ENCODE peak calls at places on chromosomes 12 and 14, in eight cellular contexts. One of them, this sample, is unnamed.

GRCh38 chr12:27424631-27425230 is 21.8 kb upstream of the SMCO2 start:
- DNase-seq in stomach: no peak
- DNase-seq in dorsolateral prefrontal cortex: no peak
- DNase-seq in Peyer's patch: no peak
- DNase-seq in heart left ventricle: peak; percentile 28
- DNase-seq in brain microvascular endothelial cell: peak; percentile 47
- DNase-seq in neural progenitor cell: peak; percentile 41
- DNase-seq in hepatocyte: peak; percentile 58
- DNase-seq in this sample: peak; percentile 31

GRCh38 chr12:3127832-3128231 is 50.7 kb downstream of the TSPAN9 start:
- DNase-seq in stomach: no peak
- DNase-seq in dorsolateral prefrontal cortex: no peak
- DNase-seq in Peyer's patch: no peak
- DNase-seq in heart left ventricle: no peak
- DNase-seq in brain microvascular endothelial cell: peak; percentile 46
- DNase-seq in neural progenitor cell: no peak
- DNase-seq in hepatocyte: no peak
- DNase-seq in this sample: no peak

GRCh38 chr14:26528415-26529182 is 69.2 kb downstream of the NOVA1 start:
- DNase-seq in stomach: no peak
- DNase-seq in dorsolateral prefrontal cortex: no peak
- DNase-seq in Peyer's patch: no peak
- DNase-seq in heart left ventricle: peak; percentile 56
- DNase-seq in brain microvascular endothelial cell: no peak
- DNase-seq in neural progenitor cell: no peak
- DNase-seq in hepatocyte: no peak
- DNase-seq in this sample: no peak

GRCh38 chr14:60656755-60657608 is 7.7 kb upstream of the SIX1 start:
- DNase-seq in stomach: peak; percentile 59
- DNase-seq in dorsolateral prefrontal cortex: no peak
- DNase-seq in Peyer's patch: peak; percentile 54
- DNase-seq in heart left ventricle: peak; percentile 49
- DNase-seq in brain microvascular endothelial cell: no peak
- DNase-seq in neural progenitor cell: peak; percentile 90
- DNase-seq in hepatocyte: peak; percentile 68
- DNase-seq in this sample: peak; percentile 72

GRCh38 chr12:95218852-95219171 is 1.2 kb downstream of the VEZT start:
- DNase-seq in stomach: no peak
- DNase-seq in dorsolateral prefrontal cortex: no peak
- DNase-seq in Peyer's patch: peak; percentile 56
- DNase-seq in heart left ventricle: no peak
- DNase-seq in brain microvascular endothelial cell: no peak
- DNase-seq in neural progenitor cell: peak; percentile 15
- DNase-seq in hepatocyte: no peak
- DNase-seq in this sample: no peak

GRCh38 chr12:71282020-71282419 is 124.2 kb upstream of the TSPAN8 start:
- DNase-seq in stomach: no peak
- DNase-seq in dorsolateral prefrontal cortex: no peak
- DNase-seq in Peyer's patch: no peak
- DNase-seq in heart left ventricle: no peak
- DNase-seq in brain microvascular endothelial cell: no peak
- DNase-seq in neural progenitor cell: peak; percentile 36
- DNase-seq in hepatocyte: no peak
- DNase-seq in this sample: no peak

GRCh38 chr12:6945613-6946012 is 1.8 kb downstream of the C12orf57 start:
- DNase-seq in stomach: no peak
- DNase-seq in dorsolateral prefrontal cortex: no peak
- DNase-seq in Peyer's patch: no peak
- DNase-seq in heart left ventricle: no peak
- DNase-seq in brain microvascular endothelial cell: no peak
- DNase-seq in neural progenitor cell: no peak
- DNase-seq in hepatocyte: no peak
- DNase-seq in this sample: no peak

GRCh38 chr12:45948546-45948945 is 41.8 kb downstream of the SCAF11 start:
- DNase-seq in stomach: no peak
- DNase-seq in dorsolateral prefrontal cortex: no peak
- DNase-seq in Peyer's patch: no peak
- DNase-seq in heart left ventricle: no peak
- DNase-seq in brain microvascular endothelial cell: no peak
- DNase-seq in neural progenitor cell: no peak
- DNase-seq in hepatocyte: no peak
- DNase-seq in this sample: no peak

GRCh38 chr12:57896437-57897201 is 44.7 kb upstream of the ATP23 start:
- DNase-seq in stomach: peak; percentile 61
- DNase-seq in dorsolateral prefrontal cortex: peak; percentile 79
- DNase-seq in Peyer's patch: peak; percentile 39
- DNase-seq in heart left ventricle: peak; percentile 90
- DNase-seq in brain microvascular endothelial cell: peak; percentile 35
- DNase-seq in neural progenitor cell: peak; percentile 78
- DNase-seq in hepatocyte: peak; percentile 82
- DNase-seq in this sample: peak; percentile 100

GRCh38 chr14:87066221-87066817 is 926.7 kb downstream of the GALC start:
- DNase-seq in stomach: no peak
- DNase-seq in dorsolateral prefrontal cortex: no peak
- DNase-seq in Peyer's patch: no peak
- DNase-seq in heart left ventricle: no peak
- DNase-seq in brain microvascular endothelial cell: no peak
- DNase-seq in neural progenitor cell: no peak
- DNase-seq in hepatocyte: no peak
- DNase-seq in this sample: no peak

DNA sequence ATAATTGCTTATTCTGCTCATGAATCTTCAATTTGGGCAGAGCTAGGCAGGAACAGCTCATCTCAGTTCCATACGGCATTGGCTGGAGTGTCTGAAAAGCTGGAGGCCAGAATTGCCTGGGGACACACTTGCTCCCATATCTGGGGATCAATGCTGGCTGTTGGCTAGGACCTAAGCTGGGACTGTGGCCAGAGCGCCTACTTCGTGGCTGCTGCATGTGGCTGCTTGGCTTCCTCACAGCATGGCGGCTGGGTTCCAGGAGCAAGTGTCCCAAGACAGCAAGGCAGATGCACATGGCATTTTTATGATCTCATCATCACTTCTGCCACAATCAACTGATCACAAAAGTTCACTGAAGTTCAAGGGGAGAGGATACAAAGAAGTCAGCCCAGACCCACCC is 200.2 kb downstream of the TTC8 start:
- DNase-seq in stomach: no peak
- DNase-seq in dorsolateral prefrontal cortex: no peak
- DNase-seq in Peyer's patch: no peak
- DNase-seq in heart left ventricle: no peak
- DNase-seq in brain microvascular endothelial cell: no peak
- DNase-seq in neural progenitor cell: no peak
- DNase-seq in hepatocyte: no peak
- DNase-seq in this sample: no peak
- H3K27me3 ChIP-seq in stomach: peaks cover 56% of the 10 kb centered on the region
- H3K27me3 ChIP-seq in dorsolateral prefrontal cortex: no peaks in the 10 kb centered on the region
- H3K27me3 ChIP-seq in Peyer's patch: no peaks in the 10 kb centered on the region
- H3K27me3 ChIP-seq in heart left ventricle: peaks cover 67% of the 10 kb centered on the region
- H3K27me3 ChIP-seq in brain microvascular endothelial cell: no peaks in the 10 kb centered on the region
- H3K27me3 ChIP-seq in neural progenitor cell: peaks cover 57% of the 10 kb centered on the region
- H3K27me3 ChIP-seq in hepatocyte: peaks cover 14% of the 10 kb centered on the region
- H3K27me3 ChIP-seq in this sample: no peaks in the 10 kb centered on the region

GRCh38 chr14:35855886-35856481 is 29.8 kb downstream of the BRMS1L start:
- DNase-seq in stomach: no peak
- DNase-seq in dorsolateral prefrontal cortex: no peak
- DNase-seq in Peyer's patch: no peak
- DNase-seq in heart left ventricle: no peak
- DNase-seq in brain microvascular endothelial cell: no peak
- DNase-seq in neural progenitor cell: no peak
- DNase-seq in hepatocyte: no peak
- DNase-seq in this sample: no peak
- H3K4me3 ChIP-seq in stomach: no peak overlapping the region
- H3K4me3 ChIP-seq in dorsolateral prefrontal cortex: no peak overlapping the region
- H3K4me3 ChIP-seq in Peyer's patch: no peak overlapping the region
- H3K4me3 ChIP-seq in heart left ventricle: no peak overlapping the region
- H3K4me3 ChIP-seq in brain microvascular endothelial cell: no peak overlapping the region
- H3K4me3 ChIP-seq in neural progenitor cell: no peak overlapping the region
- H3K4me3 ChIP-seq in hepatocyte: no peak overlapping the region
- H3K4me3 ChIP-seq in this sample: no peak overlapping the region

DNA sequence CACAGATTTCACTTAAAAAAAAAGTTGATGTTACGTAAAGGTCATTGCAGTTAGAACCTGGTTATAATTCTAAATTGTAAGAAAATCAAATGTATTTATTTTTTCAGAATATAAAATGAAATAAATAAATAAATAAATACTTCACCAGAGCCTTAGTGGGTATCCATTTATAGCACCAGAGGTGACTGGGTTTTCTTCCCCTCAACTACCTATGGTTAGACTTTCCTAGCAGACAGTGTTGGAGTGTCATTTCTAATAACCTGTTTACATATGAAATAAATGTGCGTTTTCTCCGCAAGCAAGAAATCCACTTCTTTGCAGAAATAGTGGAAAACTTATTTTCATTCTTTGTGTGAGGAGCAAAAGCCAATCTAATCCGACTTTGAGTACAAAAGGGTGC is 3.3 kb upstream of the MYF5 start:
- DNase-seq in stomach: no peak
- DNase-seq in dorsolateral prefrontal cortex: no peak
- DNase-seq in Peyer's patch: no peak
- DNase-seq in heart left ventricle: no peak
- DNase-seq in brain microvascular endothelial cell: no peak
- DNase-seq in neural progenitor cell: no peak
- DNase-seq in hepatocyte: no peak
- DNase-seq in this sample: no peak
- H3K27me3 ChIP-seq in stomach: peaks cover 70% of the 10 kb centered on the region
- H3K27me3 ChIP-seq in dorsolateral prefrontal cortex: peaks cover 61% of the 10 kb centered on the region
- H3K27me3 ChIP-seq in Peyer's patch: peaks cover 4% of the 10 kb centered on the region
- H3K27me3 ChIP-seq in heart left ventricle: peaks cover 42% of the 10 kb centered on the region
- H3K27me3 ChIP-seq in brain microvascular endothelial cell: no peaks in the 10 kb centered on the region
- H3K27me3 ChIP-seq in neural progenitor cell: peaks cover 77% of the 10 kb centered on the region
- H3K27me3 ChIP-seq in hepatocyte: peaks cover 67% of the 10 kb centered on the region
- H3K27me3 ChIP-seq in this sample: peaks cover 4% of the 10 kb centered on the region

DNA sequence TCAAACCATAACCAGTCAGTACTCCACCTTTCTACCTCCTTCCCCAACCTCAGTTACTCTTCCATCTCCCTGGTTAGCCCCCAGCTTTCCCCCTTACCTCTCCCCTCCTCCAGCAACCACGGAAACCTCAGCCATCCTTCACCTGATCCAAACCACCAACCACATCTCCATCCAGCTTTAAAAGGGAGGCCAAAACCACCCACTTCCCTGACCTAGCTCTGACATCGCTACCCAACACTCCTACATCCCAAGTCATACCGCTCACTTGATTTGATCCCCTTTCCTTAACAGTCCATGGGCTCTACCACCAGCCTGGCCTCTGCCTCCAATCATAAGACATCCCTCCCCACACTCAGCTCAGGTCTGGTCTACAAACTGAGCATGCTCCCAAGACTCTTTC is 1.5 kb downstream of the RAB35 start:
- DNase-seq in stomach: no peak
- DNase-seq in dorsolateral prefrontal cortex: no peak
- DNase-seq in Peyer's patch: no peak
- DNase-seq in heart left ventricle: no peak
- DNase-seq in brain microvascular endothelial cell: no peak
- DNase-seq in neural progenitor cell: no peak
- DNase-seq in hepatocyte: no peak
- DNase-seq in this sample: no peak
- H3K4me3 ChIP-seq in stomach: peak overlapping the region; percentile 78
- H3K4me3 ChIP-seq in dorsolateral prefrontal cortex: peak overlapping the region; percentile 89
- H3K4me3 ChIP-seq in Peyer's patch: peak overlapping the region; percentile 86
- H3K4me3 ChIP-seq in heart left ventricle: peak overlapping the region; percentile 90
- H3K4me3 ChIP-seq in brain microvascular endothelial cell: peak overlapping the region; percentile 91
- H3K4me3 ChIP-seq in neural progenitor cell: peak overlapping the region; percentile 83
- H3K4me3 ChIP-seq in hepatocyte: no peak overlapping the region
- H3K4me3 ChIP-seq in this sample: peak overlapping the region; percentile 73

GRCh38 chr12:54018608-54018984 is 9.6 kb upstream of the HOXC6 start:
- DNase-seq in stomach: no peak
- DNase-seq in dorsolateral prefrontal cortex: no peak
- DNase-seq in Peyer's patch: no peak
- DNase-seq in heart left ventricle: no peak
- DNase-seq in brain microvascular endothelial cell: no peak
- DNase-seq in neural progenitor cell: no peak
- DNase-seq in hepatocyte: no peak
- DNase-seq in this sample: peak; percentile 81
- H3K27me3 ChIP-seq in stomach: peaks cover 100% of the 10 kb centered on the region
- H3K27me3 ChIP-seq in dorsolateral prefrontal cortex: peaks cover 96% of the 10 kb centered on the region
- H3K27me3 ChIP-seq in Peyer's patch: peaks cover 15% of the 10 kb centered on the region
- H3K27me3 ChIP-seq in heart left ventricle: peaks cover 90% of the 10 kb centered on the region
- H3K27me3 ChIP-seq in brain microvascular endothelial cell: peaks cover 83% of the 10 kb centered on the region
- H3K27me3 ChIP-seq in neural progenitor cell: peaks cover 100% of the 10 kb centered on the region
- H3K27me3 ChIP-seq in hepatocyte: peaks cover 82% of the 10 kb centered on the region
- H3K27me3 ChIP-seq in this sample: no peaks in the 10 kb centered on the region

DNA sequence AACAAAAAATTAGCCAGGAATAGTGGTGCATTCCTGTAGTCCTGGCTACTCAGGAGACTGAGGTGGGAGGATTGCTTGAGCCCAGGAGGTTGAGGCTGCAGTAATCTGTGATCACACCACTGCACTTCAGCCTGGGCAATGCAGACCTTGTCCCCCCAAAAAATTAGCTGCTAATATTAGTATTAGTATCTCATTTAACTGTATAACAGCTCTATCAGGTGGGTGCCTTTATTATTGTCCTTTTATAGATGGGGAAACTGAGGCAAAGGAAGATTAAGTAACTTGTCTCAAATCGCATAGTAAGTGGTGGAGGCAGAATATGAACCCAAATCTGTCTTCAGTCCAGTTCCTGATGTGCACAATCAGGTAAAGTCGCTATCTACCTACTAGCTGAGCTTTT is 142.3 kb upstream of the CRY1 start:
- DNase-seq in stomach: no peak
- DNase-seq in dorsolateral prefrontal cortex: no peak
- DNase-seq in Peyer's patch: no peak
- DNase-seq in heart left ventricle: no peak
- DNase-seq in brain microvascular endothelial cell: no peak
- DNase-seq in neural progenitor cell: no peak
- DNase-seq in hepatocyte: no peak
- DNase-seq in this sample: no peak
- H3K4me3 ChIP-seq in stomach: no peak overlapping the region
- H3K4me3 ChIP-seq in dorsolateral prefrontal cortex: no peak overlapping the region
- H3K4me3 ChIP-seq in Peyer's patch: no peak overlapping the region
- H3K4me3 ChIP-seq in heart left ventricle: no peak overlapping the region
- H3K4me3 ChIP-seq in brain microvascular endothelial cell: no peak overlapping the region
- H3K4me3 ChIP-seq in neural progenitor cell: no peak overlapping the region
- H3K4me3 ChIP-seq in hepatocyte: no peak overlapping the region
- H3K4me3 ChIP-seq in this sample: no peak overlapping the region

GRCh38 chr12:108004368-108004767 is 124.7 kb upstream of the WSCD2 start:
- DNase-seq in stomach: no peak
- DNase-seq in dorsolateral prefrontal cortex: no peak
- DNase-seq in Peyer's patch: no peak
- DNase-seq in heart left ventricle: no peak
- DNase-seq in brain microvascular endothelial cell: no peak
- DNase-seq in neural progenitor cell: peak; percentile 71
- DNase-seq in hepatocyte: peak; percentile 57
- DNase-seq in this sample: no peak
- H3K27me3 ChIP-seq in stomach: peaks cover 52% of the 10 kb centered on the region
- H3K27me3 ChIP-seq in dorsolateral prefrontal cortex: no peaks in the 10 kb centered on the region
- H3K27me3 ChIP-seq in Peyer's patch: no peaks in the 10 kb centered on the region
- H3K27me3 ChIP-seq in heart left ventricle: peaks cover 21% of the 10 kb centered on the region
- H3K27me3 ChIP-seq in brain microvascular endothelial cell: no peaks in the 10 kb centered on the region
- H3K27me3 ChIP-seq in neural progenitor cell: peaks cover 24% of the 10 kb centered on the region
- H3K27me3 ChIP-seq in hepatocyte: no peaks in the 10 kb centered on the region
- H3K27me3 ChIP-seq in this sample: no peaks in the 10 kb centered on the region

This sample was measured in SJSA1.